ENCODE peak calls at places on chromosomes 4 and X, in six cellular contexts. T is H54; F is CD4-positive, alpha-beta T cell; W is T-helper 2 cell; M is NCI-H2081; D is CD8-positive, alpha-beta memory T cell. Z is an unnamed sample.

GRCh38 chr4:128979934-128980333 is 113.4 kb downstream of the SCLT1 start:
- DNase-seq in W (no peak), F (no peak), M (no peak), T (peak), D (no peak), Z (no peak)

GRCh38 chrX:87900320-87900908 is 382.8 kb downstream of the KLHL4 start:
- DNase-seq in T (no peak), D (no peak), F (no peak), W (no peak), M (no peak), Z (peak)

GRCh38 chr4:56104188-56104587 is 155.4 kb downstream of the CEP135 start:
- DNase-seq in T (no peak), M (no peak), F (no peak), D (no peak), W (no peak), Z (no peak)

GRCh38 chr4:57083107-57083506 is 27.1 kb downstream of the IGFBP7 start:
- DNase-seq in W (no peak), F (no peak), D (no peak), M (no peak), T (no peak), Z (no peak)

GRCh38 chr4:81664079-81664478 is 192.4 kb upstream of the RASGEF1B start:
- DNase-seq in F (no peak), T (no peak), D (no peak), M (no peak), W (no peak), Z (no peak)

GRCh38 chr4:28724239-28724638 is 1863.6 kb downstream of the STIM2 start:
- DNase-seq in D (no peak), F (no peak), T (no peak), W (no peak), M (no peak), Z (no peak)

GRCh38 chr4:46648088-46648744 is 258.3 kb upstream of the GABRA2 start:
- DNase-seq in W (no peak), T (peak), M (peak), D (no peak), F (no peak), Z (no peak)

GRCh38 chr4:87171944-87172343 is 48.5 kb downstream of the KLHL8 start:
- DNase-seq in W (no peak), F (no peak), T (no peak), D (no peak), M (no peak), Z (no peak)